ENCODE peak calls at places on chromosomes 4 and X, in eight cellular contexts. One of them, this sample, is unnamed.

GRCh38 chr4:136392576-136392975 is 1139.7 kb downstream of the PCDH18 start:
- DNase-seq in GM23248: no peak
- DNase-seq in thoracic aorta: no peak
- DNase-seq in mucosa of descending colon: no peak
- DNase-seq in AG10803: no peak
- DNase-seq in BJ: no peak
- DNase-seq in skeletal muscle cell: peak
- DNase-seq in CD8-positive, alpha-beta T cell: no peak
- DNase-seq in this sample: no peak

GRCh38 chrX:95071052-95071451 is 1397.0 kb downstream of the FAM133A start:
- DNase-seq in GM23248: peak
- DNase-seq in thoracic aorta: no peak
- DNase-seq in mucosa of descending colon: no peak
- DNase-seq in AG10803: no peak
- DNase-seq in BJ: no peak
- DNase-seq in skeletal muscle cell: no peak
- DNase-seq in CD8-positive, alpha-beta T cell: no peak
- DNase-seq in this sample: no peak

GRCh38 chr4:117660668-117661067 is 373.6 kb upstream of the NDST3 start:
- DNase-seq in GM23248: no peak
- DNase-seq in thoracic aorta: no peak
- DNase-seq in mucosa of descending colon: no peak
- DNase-seq in AG10803: no peak
- DNase-seq in BJ: no peak
- DNase-seq in skeletal muscle cell: no peak
- DNase-seq in CD8-positive, alpha-beta T cell: no peak
- DNase-seq in this sample: no peak

GRCh38 chrX:45771114-45771513 is 570.4 kb upstream of the DIPK2B start:
- DNase-seq in GM23248: peak
- DNase-seq in thoracic aorta: no peak
- DNase-seq in mucosa of descending colon: peak
- DNase-seq in AG10803: peak
- DNase-seq in BJ: peak
- DNase-seq in skeletal muscle cell: peak
- DNase-seq in CD8-positive, alpha-beta T cell: no peak
- DNase-seq in this sample: peak

GRCh38 chr4:19399001-19399400 is 852.7 kb upstream of the SLIT2 start:
- DNase-seq in GM23248: peak
- DNase-seq in thoracic aorta: no peak
- DNase-seq in mucosa of descending colon: no peak
- DNase-seq in AG10803: peak
- DNase-seq in BJ: no peak
- DNase-seq in skeletal muscle cell: no peak
- DNase-seq in CD8-positive, alpha-beta T cell: no peak
- DNase-seq in this sample: no peak

GRCh38 chr4:142550955-142551354 is 295.1 kb downstream of the INPP4B start:
- DNase-seq in GM23248: peak
- DNase-seq in thoracic aorta: no peak
- DNase-seq in mucosa of descending colon: no peak
- DNase-seq in AG10803: peak
- DNase-seq in BJ: no peak
- DNase-seq in skeletal muscle cell: no peak
- DNase-seq in CD8-positive, alpha-beta T cell: no peak
- DNase-seq in this sample: no peak

GRCh38 chr4:119932277-119932676 is 134.4 kb downstream of the MAD2L1 start:
- DNase-seq in GM23248: no peak
- DNase-seq in thoracic aorta: no peak
- DNase-seq in mucosa of descending colon: no peak
- DNase-seq in AG10803: no peak
- DNase-seq in BJ: no peak
- DNase-seq in skeletal muscle cell: no peak
- DNase-seq in CD8-positive, alpha-beta T cell: no peak
- DNase-seq in this sample: no peak

GRCh38 chrX:19604375-19604774 is 89.1 kb upstream of the MAP3K15 start:
- DNase-seq in GM23248: no peak
- DNase-seq in thoracic aorta: no peak
- DNase-seq in mucosa of descending colon: no peak
- DNase-seq in AG10803: no peak
- DNase-seq in BJ: no peak
- DNase-seq in skeletal muscle cell: no peak
- DNase-seq in CD8-positive, alpha-beta T cell: no peak
- DNase-seq in this sample: no peak

GRCh38 chr4:80184791-80185756 is 12.2 kb upstream of the PRDM8 start:
- DNase-seq in GM23248: peak
- DNase-seq in thoracic aorta: no peak
- DNase-seq in mucosa of descending colon: no peak
- DNase-seq in AG10803: no peak
- DNase-seq in BJ: no peak
- DNase-seq in skeletal muscle cell: no peak
- DNase-seq in CD8-positive, alpha-beta T cell: no peak
- DNase-seq in this sample: peak

GRCh38 chr4:1597021-1597931 is 86.8 kb downstream of the FAM53A start:
- DNase-seq in GM23248: no peak
- DNase-seq in thoracic aorta: no peak
- DNase-seq in mucosa of descending colon: peak
- DNase-seq in AG10803: no peak
- DNase-seq in BJ: no peak
- DNase-seq in skeletal muscle cell: no peak
- DNase-seq in CD8-positive, alpha-beta T cell: peak
- DNase-seq in this sample: peak

GRCh38 chr4:136864580-136865185 is 667.6 kb downstream of the PCDH18 start:
- DNase-seq in GM23248: peak
- DNase-seq in thoracic aorta: no peak
- DNase-seq in mucosa of descending colon: no peak
- DNase-seq in AG10803: peak
- DNase-seq in BJ: peak
- DNase-seq in skeletal muscle cell: peak
- DNase-seq in CD8-positive, alpha-beta T cell: no peak
- DNase-seq in this sample: no peak

GRCh38 chr4:22493523-22493922 is 22.3 kb downstream of the ADGRA3 start:
- DNase-seq in GM23248: no peak
- DNase-seq in thoracic aorta: no peak
- DNase-seq in mucosa of descending colon: no peak
- DNase-seq in AG10803: no peak
- DNase-seq in BJ: no peak
- DNase-seq in skeletal muscle cell: no peak
- DNase-seq in CD8-positive, alpha-beta T cell: no peak
- DNase-seq in this sample: no peak

GRCh38 chr4:169058312-169058711 is 48.3 kb upstream of the CBR4 start:
- DNase-seq in GM23248: no peak
- DNase-seq in thoracic aorta: no peak
- DNase-seq in mucosa of descending colon: no peak
- DNase-seq in AG10803: no peak
- DNase-seq in BJ: no peak
- DNase-seq in skeletal muscle cell: no peak
- DNase-seq in CD8-positive, alpha-beta T cell: no peak
- DNase-seq in this sample: no peak

GRCh38 chr4:10074767-10075105 is 41.9 kb downstream of the WDR1 start:
- DNase-seq in GM23248: peak
- DNase-seq in thoracic aorta: no peak
- DNase-seq in mucosa of descending colon: no peak
- DNase-seq in AG10803: peak
- DNase-seq in BJ: no peak
- DNase-seq in skeletal muscle cell: no peak
- DNase-seq in CD8-positive, alpha-beta T cell: peak
- DNase-seq in this sample: peak

GRCh38 chr4:71126719-71127118 is 133.3 kb downstream of the DCK start:
- DNase-seq in GM23248: peak
- DNase-seq in thoracic aorta: no peak
- DNase-seq in mucosa of descending colon: no peak
- DNase-seq in AG10803: peak
- DNase-seq in BJ: peak
- DNase-seq in skeletal muscle cell: peak
- DNase-seq in CD8-positive, alpha-beta T cell: no peak
- DNase-seq in this sample: no peak

GRCh38 chr4:1011022-1011694 is at the start of gene FGFRL1:
- DNase-seq in GM23248: peak
- DNase-seq in thoracic aorta: peak
- DNase-seq in mucosa of descending colon: peak
- DNase-seq in AG10803: peak
- DNase-seq in BJ: no peak
- DNase-seq in skeletal muscle cell: peak
- DNase-seq in CD8-positive, alpha-beta T cell: peak
- DNase-seq in this sample: peak

GRCh38 chr4:95627709-95628108 is 78.9 kb upstream of the UNC5C start:
- DNase-seq in GM23248: no peak
- DNase-seq in thoracic aorta: no peak
- DNase-seq in mucosa of descending colon: no peak
- DNase-seq in AG10803: no peak
- DNase-seq in BJ: no peak
- DNase-seq in skeletal muscle cell: no peak
- DNase-seq in CD8-positive, alpha-beta T cell: no peak
- DNase-seq in this sample: no peak

GRCh38 chrX:38558681-38559080 is 2.7 kb upstream of the TSPAN7 start:
- DNase-seq in GM23248: peak
- DNase-seq in thoracic aorta: no peak
- DNase-seq in mucosa of descending colon: no peak
- DNase-seq in AG10803: no peak
- DNase-seq in BJ: no peak
- DNase-seq in skeletal muscle cell: peak
- DNase-seq in CD8-positive, alpha-beta T cell: no peak
- DNase-seq in this sample: no peak

GRCh38 chr4:12260453-12260852 is 831.8 kb upstream of the HS3ST1 start:
- DNase-seq in GM23248: no peak
- DNase-seq in thoracic aorta: no peak
- DNase-seq in mucosa of descending colon: no peak
- DNase-seq in AG10803: no peak
- DNase-seq in BJ: no peak
- DNase-seq in skeletal muscle cell: no peak
- DNase-seq in CD8-positive, alpha-beta T cell: no peak
- DNase-seq in this sample: no peak

GRCh38 chr4:120718979-120719566 is 203.5 kb downstream of the PRDM5 start:
- DNase-seq in GM23248: peak
- DNase-seq in thoracic aorta: no peak
- DNase-seq in mucosa of descending colon: no peak
- DNase-seq in AG10803: peak
- DNase-seq in BJ: no peak
- DNase-seq in skeletal muscle cell: peak
- DNase-seq in CD8-positive, alpha-beta T cell: peak
- DNase-seq in this sample: no peak

GRCh38 chrX:136819026-136819425 is 38.3 kb upstream of the ARHGEF6 start:
- DNase-seq in GM23248: no peak
- DNase-seq in thoracic aorta: no peak
- DNase-seq in mucosa of descending colon: no peak
- DNase-seq in AG10803: no peak
- DNase-seq in BJ: no peak
- DNase-seq in skeletal muscle cell: no peak
- DNase-seq in CD8-positive, alpha-beta T cell: no peak
- DNase-seq in this sample: no peak

GRCh38 chrX:53089224-53089842 is 4.6 kb upstream of the KANTR start:
- DNase-seq in GM23248: peak
- DNase-seq in thoracic aorta: no peak
- DNase-seq in mucosa of descending colon: no peak
- DNase-seq in AG10803: peak
- DNase-seq in BJ: no peak
- DNase-seq in skeletal muscle cell: no peak
- DNase-seq in CD8-positive, alpha-beta T cell: peak
- DNase-seq in this sample: peak
- H3K4me3 ChIP-seq in GM23248: peak
- H3K4me3 ChIP-seq in thoracic aorta: peak
- H3K4me3 ChIP-seq in mucosa of descending colon: no peak
- H3K4me3 ChIP-seq in AG10803: peak
- H3K4me3 ChIP-seq in BJ: peak
- H3K4me3 ChIP-seq in skeletal muscle cell: peak
- H3K4me3 ChIP-seq in CD8-positive, alpha-beta T cell: peak
- H3K4me3 ChIP-seq in this sample: no peak

DNA sequence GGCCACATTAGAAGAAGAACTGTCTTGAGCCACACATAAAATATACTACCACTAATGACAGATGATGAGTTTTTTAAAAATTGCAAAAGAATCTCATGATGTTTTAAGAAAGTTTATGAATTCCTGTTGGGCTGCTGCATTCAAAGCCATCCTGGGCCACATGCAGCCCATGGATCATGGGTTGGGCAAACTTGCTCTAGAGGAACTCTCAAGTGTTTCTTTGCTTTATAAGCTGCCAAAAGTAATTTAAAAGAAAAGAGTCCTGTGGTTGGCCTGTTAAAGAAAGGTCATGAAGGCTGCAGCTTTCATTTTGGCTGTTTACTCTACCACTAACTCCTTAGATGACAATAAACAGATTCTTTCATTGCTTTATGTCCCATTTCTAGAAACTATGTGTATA is 218.2 kb downstream of the SCFD2 start:
- DNase-seq in GM23248: no peak
- DNase-seq in thoracic aorta: no peak
- DNase-seq in mucosa of descending colon: no peak
- DNase-seq in AG10803: peak
- DNase-seq in BJ: no peak
- DNase-seq in skeletal muscle cell: no peak
- DNase-seq in CD8-positive, alpha-beta T cell: no peak
- DNase-seq in this sample: peak
- H3K4me3 ChIP-seq in GM23248: no peak
- H3K4me3 ChIP-seq in thoracic aorta: no peak
- H3K4me3 ChIP-seq in mucosa of descending colon: no peak
- H3K4me3 ChIP-seq in AG10803: no peak
- H3K4me3 ChIP-seq in BJ: no peak
- H3K4me3 ChIP-seq in skeletal muscle cell: no peak
- H3K4me3 ChIP-seq in CD8-positive, alpha-beta T cell: no peak
- H3K4me3 ChIP-seq in this sample: no peak

GRCh38 chr4:145513020-145513621 is 31.5 kb downstream of the SMAD1 start:
- DNase-seq in GM23248: no peak
- DNase-seq in thoracic aorta: no peak
- DNase-seq in mucosa of descending colon: no peak
- DNase-seq in AG10803: no peak
- DNase-seq in BJ: no peak
- DNase-seq in skeletal muscle cell: no peak
- DNase-seq in CD8-positive, alpha-beta T cell: no peak
- DNase-seq in this sample: no peak
- H3K4me3 ChIP-seq in GM23248: no peak
- H3K4me3 ChIP-seq in thoracic aorta: no peak
- H3K4me3 ChIP-seq in mucosa of descending colon: no peak
- H3K4me3 ChIP-seq in AG10803: no peak
- H3K4me3 ChIP-seq in BJ: no peak
- H3K4me3 ChIP-seq in skeletal muscle cell: no peak
- H3K4me3 ChIP-seq in CD8-positive, alpha-beta T cell: no peak
- H3K4me3 ChIP-seq in this sample: no peak

DNA sequence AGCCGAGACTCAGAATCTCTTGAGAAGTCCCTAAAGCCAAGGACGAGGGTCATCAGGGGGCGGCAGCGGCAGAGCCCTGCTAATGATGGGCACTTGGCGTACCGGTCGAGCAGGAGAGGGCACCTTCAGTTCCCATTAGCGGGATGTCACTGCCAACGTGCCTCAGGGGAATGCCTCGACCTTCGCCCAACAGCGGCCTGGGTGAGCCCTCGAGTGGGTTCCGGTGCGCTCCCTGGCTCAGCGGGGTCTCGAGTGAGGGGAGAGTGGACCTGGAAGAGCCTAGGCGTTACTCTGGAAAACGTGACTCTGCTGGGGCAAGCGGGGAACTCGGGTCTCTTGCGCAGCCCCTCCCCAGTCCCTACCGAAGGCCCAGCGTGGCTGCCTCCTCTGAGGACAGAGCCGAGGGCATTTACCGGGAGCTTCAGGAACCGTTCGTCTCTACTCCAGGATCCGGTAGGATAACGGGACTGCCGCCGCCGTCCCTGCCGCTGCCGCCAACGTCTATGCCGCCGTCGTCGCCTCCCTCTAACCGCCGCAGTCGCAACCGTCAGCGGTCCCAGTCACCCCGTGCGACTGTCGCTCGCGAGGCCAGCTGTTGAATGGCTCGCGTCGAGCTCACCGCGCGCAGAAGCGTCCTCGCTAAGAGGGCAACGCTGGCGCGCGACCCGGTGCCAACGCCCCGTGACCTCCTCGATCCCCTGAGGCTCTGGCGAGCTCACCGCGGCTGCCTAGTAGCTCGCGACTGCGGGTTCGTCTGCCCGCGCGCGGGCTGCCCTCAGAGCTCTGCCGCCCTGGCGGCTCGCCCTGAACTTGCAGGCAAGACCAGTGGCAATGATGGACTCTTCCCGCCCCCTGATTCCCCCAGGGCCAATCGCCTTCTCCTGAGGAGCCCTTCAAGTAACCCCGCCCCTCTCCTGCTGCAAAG is 37.1 kb downstream of the PGRMC1 start:
- DNase-seq in GM23248: peak
- DNase-seq in thoracic aorta: no peak
- DNase-seq in mucosa of descending colon: peak
- DNase-seq in AG10803: peak
- DNase-seq in BJ: no peak
- DNase-seq in skeletal muscle cell: no peak
- DNase-seq in CD8-positive, alpha-beta T cell: peak
- DNase-seq in this sample: peak
- H3K4me3 ChIP-seq in GM23248: peak
- H3K4me3 ChIP-seq in thoracic aorta: peak
- H3K4me3 ChIP-seq in mucosa of descending colon: no peak
- H3K4me3 ChIP-seq in AG10803: no peak
- H3K4me3 ChIP-seq in BJ: no peak
- H3K4me3 ChIP-seq in skeletal muscle cell: peak
- H3K4me3 ChIP-seq in CD8-positive, alpha-beta T cell: peak
- H3K4me3 ChIP-seq in this sample: no peak